ENCODE peak calls at places on chromosomes 13 and 19, in nine cellular contexts. D is A673; C is HTR-8/SVneo; I is NCI-H510A; S is EL; B is RCC 7860; K is H9; H is NCI-H2029; W is activated CD4-positive, CD25-positive, alpha-beta regulatory T cell. L is an unnamed sample.

GRCh38 chr13:98143157-98143553 is 261 bp downstream of the FARP1 start:
- DNase-seq in S (no peak), K (peak), C (no peak), H (no peak), B (no peak), I (no peak), W (no peak), D (peak), L (no peak)

GRCh38 chr19:49145485-49146407 is 9.4 kb downstream of the HRC start:
- DNase-seq in S (peak), I (no peak), C (peak), K (peak), D (peak), W (peak), H (peak), B (peak), L (peak)

GRCh38 chr13:83151308-83151660 is 731.0 kb downstream of the SLITRK1 start:
- DNase-seq in K (no peak), C (no peak), H (no peak), W (no peak), B (no peak), I (no peak), D (no peak), S (peak), L (no peak)

GRCh38 chr13:75345191-75345590 is 136.8 kb downstream of the TBC1D4 start:
- DNase-seq in S (no peak), W (no peak), C (no peak), B (no peak), I (no peak), H (no peak), D (no peak), K (no peak), L (no peak)

GRCh38 chr19:21352830-21353229 is 6.0 kb upstream of the ZNF738 start:
- DNase-seq in S (no peak), I (no peak), K (no peak), B (no peak), W (no peak), D (no peak), H (no peak), C (no peak), L (no peak)

GRCh38 chr19:38039966-38040365 is 133.0 kb downstream of the SIPA1L3 start:
- DNase-seq in D (no peak), C (peak), B (peak), I (no peak), H (no peak), K (no peak), W (no peak), S (peak), L (no peak)

GRCh38 chr13:82747331-82747730 is 1134.9 kb downstream of the SLITRK1 start:
- DNase-seq in K (no peak), D (no peak), B (no peak), W (no peak), H (no peak), S (no peak), C (no peak), I (no peak), L (no peak)

GRCh38 chr13:104086205-104086604 is 1020.0 kb upstream of the SLC10A2 start:
- DNase-seq in K (no peak), B (no peak), H (no peak), S (no peak), I (no peak), D (no peak), C (no peak), W (no peak), L (no peak)

GRCh38 chr13:28138012-28138755 is at the start of gene PAN3:
- DNase-seq in W (peak), B (peak), I (peak), H (peak), C (peak), S (peak), D (peak), K (peak), L (peak)

GRCh38 chr19:55173717-55174409 is 6.2 kb downstream of the SYT5 start:
- DNase-seq in S (peak), C (peak), W (no peak), D (peak), B (peak), K (peak), H (peak), I (no peak), L (no peak)

GRCh38 chr13:72651196-72651595 is 76.2 kb downstream of the MZT1 start:
- DNase-seq in S (no peak), K (no peak), I (no peak), H (no peak), B (no peak), W (no peak), C (no peak), D (peak), L (no peak)

GRCh38 chr13:74221752-74222151 is 87.5 kb upstream of the KLF12 start:
- DNase-seq in I (no peak), C (no peak), S (no peak), K (no peak), W (no peak), B (no peak), D (no peak), H (no peak), L (no peak)